ENCODE peak calls at places on chromosomes 12 and 14, in nine cellular contexts. Q is A549; R is HFFc6; K is NB4; X is activated CD8-positive, alpha-beta T cell treated with anti-CD3 and anti-CD28 coated beads for 36 hours; N is bronchial epithelial cell; L is T-cell; P is HEK293T; O is NT2/D1. D is an unnamed sample.

GRCh38 chr12:113850309-113851056 is 115.6 kb downstream of the RBM19 start:
- DNase-seq in Q (no peak), R (no peak), K (no peak), X (no peak), N (no peak), L (no peak), P (no peak), O (no peak), D (no peak)

GRCh38 chr14:21917699-21918436 is 244.2 kb upstream of the OR4E1 start:
- DNase-seq in Q (peak; percentile 92), R (peak; percentile 22), K (peak; percentile 48), X (peak; percentile 81), N (peak; percentile 94), L (peak; percentile 62), P (peak; percentile 45), O (no peak), D (no peak)

GRCh38 chr14:103846569-103847438 is 571 bp downstream of the PPP1R13B start:
- DNase-seq in Q (no peak), R (no peak), K (no peak), X (peak; percentile 26), N (peak; percentile 22), L (peak; percentile 19), P (peak; percentile 36), O (no peak), D (no peak)

GRCh38 chr12:55929306-55929791 is 1.6 kb upstream of the DGKA start:
- DNase-seq in Q (no peak), R (no peak), K (peak; percentile 89), X (peak; percentile 95), N (no peak), L (peak; percentile 93), P (no peak), O (no peak), D (no peak)

GRCh38 chr12:96578526-96579125 is 89.2 kb downstream of the CFAP54 start:
- DNase-seq in Q (peak; percentile 66), R (peak; percentile 60), K (peak; percentile 70), X (peak; percentile 10), N (peak; percentile 60), L (no peak), P (peak; percentile 43), O (peak; percentile 25), D (peak; percentile 18)

GRCh38 chr14:68784995-68785816 is 7.7 kb downstream of the ZFP36L1 start:
- DNase-seq in Q (peak; percentile 87), R (peak; percentile 88), K (no peak), X (no peak), N (peak; percentile 97), L (no peak), P (no peak), O (no peak), D (no peak)

GRCh38 chr12:67091204-67091603 is 178.0 kb upstream of the CAND1 start:
- DNase-seq in Q (no peak), R (no peak), K (no peak), X (no peak), N (peak; percentile 86), L (no peak), P (no peak), O (no peak), D (no peak)

GRCh38 chr12:71799105-71799504 is 40.5 kb upstream of the TBC1D15 start:
- DNase-seq in Q (no peak), R (peak; percentile 33), K (peak; percentile 14), X (no peak), N (peak; percentile 42), L (no peak), P (no peak), O (peak; percentile 6), D (peak; percentile 18)

GRCh38 chr12:117151195-117152031 is 38.9 kb downstream of the FBXO21 start:
- DNase-seq in Q (peak; percentile 94), R (peak; percentile 13), K (peak; percentile 55), X (peak; percentile 33), N (peak; percentile 29), L (no peak), P (peak; percentile 76), O (peak; percentile 69), D (peak; percentile 14)

GRCh38 chr14:104993306-104993705 is 7.7 kb downstream of the CLBA1 start:
- DNase-seq in Q (no peak), R (no peak), K (no peak), X (no peak), N (no peak), L (no peak), P (no peak), O (no peak), D (no peak)

GRCh38 chr12:69119770-69120169 is 119.6 kb upstream of the CPSF6 start:
- DNase-seq in Q (no peak), R (no peak), K (no peak), X (no peak), N (no peak), L (no peak), P (no peak), O (no peak), D (no peak)

GRCh38 chr12:57182918-57183575 is 33.5 kb upstream of the NXPH4 start:
- DNase-seq in Q (peak; percentile 73), R (peak; percentile 50), K (peak; percentile 67), X (peak; percentile 90), N (peak; percentile 80), L (peak; percentile 83), P (peak; percentile 91), O (peak; percentile 75), D (no peak)

GRCh38 chr14:34251662-34252061 is 210.4 kb downstream of the SPTSSA start:
- DNase-seq in Q (no peak), R (no peak), K (no peak), X (no peak), N (no peak), L (no peak), P (no peak), O (no peak), D (no peak)

GRCh38 chr12:50325890-50326391 is 42.6 kb upstream of the LIMA1 start:
- DNase-seq in Q (peak; percentile 29), R (no peak), K (no peak), X (no peak), N (peak; percentile 38), L (no peak), P (no peak), O (no peak), D (no peak)

GRCh38 chr12:110355080-110355479 is 48.4 kb downstream of the ANAPC7 start:
- DNase-seq in Q (peak; percentile 74), R (peak; percentile 18), K (peak; percentile 62), X (peak; percentile 60), N (peak; percentile 63), L (peak; percentile 24), P (peak; percentile 62), O (peak; percentile 25), D (no peak)

GRCh38 chr14:35416108-35416750 is 11.7 kb upstream of the NFKBIA start:
- DNase-seq in Q (no peak), R (no peak), K (no peak), X (peak; percentile 88), N (no peak), L (peak; percentile 50), P (no peak), O (no peak), D (no peak)

GRCh38 chr14:93784878-93785277 is 3.4 kb downstream of the PRIMA1 start:
- DNase-seq in Q (no peak), R (no peak), K (no peak), X (no peak), N (no peak), L (no peak), P (no peak), O (no peak), D (no peak)

GRCh38 chr12:118237053-118237665 is 101.2 kb downstream of the PEBP1 start:
- DNase-seq in Q (no peak), R (no peak), K (peak; percentile 83), X (no peak), N (no peak), L (no peak), P (no peak), O (no peak), D (no peak)

GRCh38 chr12:75323663-75324062 is 6.5 kb downstream of the CAPS2 start:
- DNase-seq in Q (no peak), R (peak; percentile 28), K (no peak), X (no peak), N (peak; percentile 13), L (no peak), P (no peak), O (no peak), D (no peak)

GRCh38 chr12:23757541-23757962 is 191.9 kb downstream of the SOX5 start:
- DNase-seq in Q (no peak), R (no peak), K (no peak), X (no peak), N (no peak), L (no peak), P (no peak), O (peak; percentile 98), D (no peak)

GRCh38 chr12:6330999-6331714 is 10.7 kb downstream of the TNFRSF1A start:
- DNase-seq in Q (no peak), R (no peak), K (no peak), X (no peak), N (no peak), L (no peak), P (no peak), O (no peak), D (no peak)

GRCh38 chr12:60394680-60395079 is 798.9 kb downstream of the SLC16A7 start:
- DNase-seq in Q (no peak), R (peak; percentile 81), K (peak; percentile 5), X (no peak), N (peak; percentile 88), L (no peak), P (no peak), O (no peak), D (peak; percentile 72)

GRCh38 chr12:109462868-109463692 is 14.0 kb downstream of the KCTD10 start:
- DNase-seq in Q (peak; percentile 59), R (peak; percentile 93), K (peak; percentile 26), X (no peak), N (peak; percentile 83), L (no peak), P (no peak), O (no peak), D (peak; percentile 97)